ENCODE peak calls at places on chromosome 12, in seven cellular contexts. One of them, this sample, is unnamed. For H3K4me1, the result is how much of the 10 kb centered on the place peaks cover.

GRCh38 chr12:77214136-77214535 is 148.8 kb upstream of the E2F7 start:
- DNase-seq in neuronal stem cell: no peak
- DNase-seq in transverse colon: no peak
- DNase-seq in GM23248: peak
- DNase-seq in CD8-positive, alpha-beta memory T cell: no peak
- DNase-seq in tibial nerve: no peak
- DNase-seq in endodermal cell: no peak
- DNase-seq in this sample: no peak

GRCh38 chr12:130953783-130954543 is at the start of gene ADGRD1:
- DNase-seq in neuronal stem cell: no peak
- DNase-seq in transverse colon: peak
- DNase-seq in GM23248: peak
- DNase-seq in CD8-positive, alpha-beta memory T cell: no peak
- DNase-seq in tibial nerve: peak
- DNase-seq in endodermal cell: peak
- DNase-seq in this sample: peak

GRCh38 chr12:30794591-30795409 is 40.0 kb upstream of the CAPRIN2 start:
- DNase-seq in neuronal stem cell: peak
- DNase-seq in transverse colon: no peak
- DNase-seq in GM23248: peak
- DNase-seq in CD8-positive, alpha-beta memory T cell: no peak
- DNase-seq in tibial nerve: no peak
- DNase-seq in endodermal cell: no peak
- DNase-seq in this sample: no peak

GRCh38 chr12:4274396-4274959 is 916 bp downstream of the CCND2 start:
- DNase-seq in neuronal stem cell: no peak
- DNase-seq in transverse colon: no peak
- DNase-seq in GM23248: peak
- DNase-seq in CD8-positive, alpha-beta memory T cell: peak
- DNase-seq in tibial nerve: no peak
- DNase-seq in endodermal cell: peak
- DNase-seq in this sample: no peak

GRCh38 chr12:4626543-4626942 is 22.3 kb downstream of the AKAP3 start:
- DNase-seq in neuronal stem cell: no peak
- DNase-seq in transverse colon: no peak
- DNase-seq in GM23248: peak
- DNase-seq in CD8-positive, alpha-beta memory T cell: no peak
- DNase-seq in tibial nerve: no peak
- DNase-seq in endodermal cell: no peak
- DNase-seq in this sample: no peak

GRCh38 chr12:15858348-15858747 is 23.8 kb upstream of the STRAP start:
- DNase-seq in neuronal stem cell: no peak
- DNase-seq in transverse colon: no peak
- DNase-seq in GM23248: no peak
- DNase-seq in CD8-positive, alpha-beta memory T cell: no peak
- DNase-seq in tibial nerve: no peak
- DNase-seq in endodermal cell: peak
- DNase-seq in this sample: no peak

GRCh38 chr12:90510948-90511347 is 444.0 kb downstream of the CCER1 start:
- DNase-seq in neuronal stem cell: no peak
- DNase-seq in transverse colon: no peak
- DNase-seq in GM23248: peak
- DNase-seq in CD8-positive, alpha-beta memory T cell: no peak
- DNase-seq in tibial nerve: no peak
- DNase-seq in endodermal cell: no peak
- DNase-seq in this sample: no peak

GRCh38 chr12:1650954-1651353 is 21.9 kb downstream of the WNT5B start:
- DNase-seq in neuronal stem cell: no peak
- DNase-seq in transverse colon: no peak
- DNase-seq in GM23248: no peak
- DNase-seq in CD8-positive, alpha-beta memory T cell: no peak
- DNase-seq in tibial nerve: no peak
- DNase-seq in endodermal cell: no peak
- DNase-seq in this sample: no peak

GRCh38 chr12:85057370-85057963 is 21.3 kb downstream of the LRRIQ1 start:
- DNase-seq in neuronal stem cell: peak
- DNase-seq in transverse colon: peak
- DNase-seq in GM23248: peak
- DNase-seq in CD8-positive, alpha-beta memory T cell: peak
- DNase-seq in tibial nerve: no peak
- DNase-seq in endodermal cell: peak
- DNase-seq in this sample: no peak

GRCh38 chr12:112599871-112600270 is 181.1 kb downstream of the PTPN11 start:
- DNase-seq in neuronal stem cell: no peak
- DNase-seq in transverse colon: no peak
- DNase-seq in GM23248: peak
- DNase-seq in CD8-positive, alpha-beta memory T cell: no peak
- DNase-seq in tibial nerve: no peak
- DNase-seq in endodermal cell: no peak
- DNase-seq in this sample: no peak

GRCh38 chr12:53972722-53973092 is 219 bp upstream of the HOXC11 start:
- DNase-seq in neuronal stem cell: no peak
- DNase-seq in transverse colon: no peak
- DNase-seq in GM23248: no peak
- DNase-seq in CD8-positive, alpha-beta memory T cell: no peak
- DNase-seq in tibial nerve: no peak
- DNase-seq in endodermal cell: no peak
- DNase-seq in this sample: no peak

GRCh38 chr12:6977653-6978052 is 6.9 kb downstream of the EMG1 start:
- DNase-seq in neuronal stem cell: no peak
- DNase-seq in transverse colon: no peak
- DNase-seq in GM23248: no peak
- DNase-seq in CD8-positive, alpha-beta memory T cell: no peak
- DNase-seq in tibial nerve: no peak
- DNase-seq in endodermal cell: no peak
- DNase-seq in this sample: no peak

GRCh38 chr12:123032736-123033391 is 52.4 kb downstream of the ARL6IP4 start:
- DNase-seq in neuronal stem cell: no peak
- DNase-seq in transverse colon: no peak
- DNase-seq in GM23248: no peak
- DNase-seq in CD8-positive, alpha-beta memory T cell: no peak
- DNase-seq in tibial nerve: no peak
- DNase-seq in endodermal cell: no peak
- DNase-seq in this sample: no peak

GRCh38 chr12:2805146-2805525 is 7.3 kb upstream of the ITFG2 start:
- DNase-seq in neuronal stem cell: no peak
- DNase-seq in transverse colon: no peak
- DNase-seq in GM23248: no peak
- DNase-seq in CD8-positive, alpha-beta memory T cell: no peak
- DNase-seq in tibial nerve: no peak
- DNase-seq in endodermal cell: no peak
- DNase-seq in this sample: no peak

GRCh38 chr12:79168687-79169086 is 304.1 kb downstream of the SYT1 start:
- DNase-seq in neuronal stem cell: no peak
- DNase-seq in transverse colon: no peak
- DNase-seq in GM23248: no peak
- DNase-seq in CD8-positive, alpha-beta memory T cell: no peak
- DNase-seq in tibial nerve: no peak
- DNase-seq in endodermal cell: no peak
- DNase-seq in this sample: no peak

GRCh38 chr12:71166869-71167268 is 9.1 kb upstream of the TSPAN8 start:
- DNase-seq in neuronal stem cell: no peak
- DNase-seq in transverse colon: no peak
- DNase-seq in GM23248: no peak
- DNase-seq in CD8-positive, alpha-beta memory T cell: no peak
- DNase-seq in tibial nerve: no peak
- DNase-seq in endodermal cell: no peak
- DNase-seq in this sample: no peak

GRCh38 chr12:30515351-30515750 is 180.3 kb downstream of the IPO8 start:
- DNase-seq in neuronal stem cell: peak
- DNase-seq in transverse colon: no peak
- DNase-seq in GM23248: peak
- DNase-seq in CD8-positive, alpha-beta memory T cell: no peak
- DNase-seq in tibial nerve: no peak
- DNase-seq in endodermal cell: no peak
- DNase-seq in this sample: no peak

GRCh38 chr12:3772380-3772779 is 19.5 kb upstream of the CRACR2A start:
- DNase-seq in neuronal stem cell: no peak
- DNase-seq in transverse colon: no peak
- DNase-seq in GM23248: peak
- DNase-seq in CD8-positive, alpha-beta memory T cell: no peak
- DNase-seq in tibial nerve: no peak
- DNase-seq in endodermal cell: no peak
- DNase-seq in this sample: no peak

GRCh38 chr12:57603323-57603722 is 1.3 kb upstream of the DTX3 start:
- DNase-seq in neuronal stem cell: no peak
- DNase-seq in transverse colon: no peak
- DNase-seq in GM23248: no peak
- DNase-seq in CD8-positive, alpha-beta memory T cell: no peak
- DNase-seq in tibial nerve: no peak
- DNase-seq in endodermal cell: no peak
- DNase-seq in this sample: no peak

GRCh38 chr12:108806350-108806749 is 51.0 kb downstream of the SSH1 start:
- DNase-seq in neuronal stem cell: no peak
- DNase-seq in transverse colon: no peak
- DNase-seq in GM23248: peak
- DNase-seq in CD8-positive, alpha-beta memory T cell: no peak
- DNase-seq in tibial nerve: no peak
- DNase-seq in endodermal cell: no peak
- DNase-seq in this sample: no peak

GRCh38 chr12:93591137-93591868 is 18.8 kb downstream of the SOCS2 start:
- DNase-seq in neuronal stem cell: no peak
- DNase-seq in transverse colon: peak
- DNase-seq in GM23248: peak
- DNase-seq in CD8-positive, alpha-beta memory T cell: peak
- DNase-seq in tibial nerve: peak
- DNase-seq in endodermal cell: peak
- DNase-seq in this sample: peak

GRCh38 chr12:82756303-82756702 is 69.6 kb downstream of the TMTC2 start:
- DNase-seq in neuronal stem cell: no peak
- DNase-seq in transverse colon: no peak
- DNase-seq in GM23248: no peak
- DNase-seq in CD8-positive, alpha-beta memory T cell: no peak
- DNase-seq in tibial nerve: no peak
- DNase-seq in endodermal cell: peak
- DNase-seq in this sample: no peak

GRCh38 chr12:105671720-105672119 is 341.2 kb downstream of the C12orf75 start:
- DNase-seq in neuronal stem cell: no peak
- DNase-seq in transverse colon: no peak
- DNase-seq in GM23248: peak
- DNase-seq in CD8-positive, alpha-beta memory T cell: no peak
- DNase-seq in tibial nerve: no peak
- DNase-seq in endodermal cell: no peak
- DNase-seq in this sample: no peak

DNA sequence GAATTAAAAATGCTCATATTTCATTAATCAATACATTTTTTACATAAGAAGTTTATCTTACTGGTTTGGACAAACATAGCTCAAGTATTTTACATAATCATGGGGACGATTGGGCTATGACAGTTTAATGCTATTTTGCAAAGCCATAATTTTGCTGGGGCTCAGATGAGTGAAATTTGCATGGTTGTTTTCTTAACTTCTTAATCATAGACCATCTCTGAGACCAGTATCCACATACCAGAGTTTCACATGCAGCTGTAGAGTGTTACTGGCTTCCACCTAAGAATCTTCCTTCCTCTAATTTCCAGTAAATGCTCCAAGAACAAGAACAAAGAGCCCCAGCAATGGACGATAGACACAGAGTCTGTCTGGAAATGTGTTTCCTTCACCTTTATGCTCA is 303.0 kb upstream of the TMEM132C start:
- DNase-seq in neuronal stem cell: no peak
- DNase-seq in transverse colon: no peak
- DNase-seq in GM23248: no peak
- DNase-seq in CD8-positive, alpha-beta memory T cell: no peak
- DNase-seq in tibial nerve: no peak
- DNase-seq in endodermal cell: no peak
- DNase-seq in this sample: no peak
- H3K4me1 ChIP-seq in neuronal stem cell: under half
- H3K4me1 ChIP-seq in transverse colon: under half
- H3K4me1 ChIP-seq in GM23248: under half
- H3K4me1 ChIP-seq in CD8-positive, alpha-beta memory T cell: under half
- H3K4me1 ChIP-seq in tibial nerve: under half
- H3K4me1 ChIP-seq in endodermal cell: under half
- H3K4me1 ChIP-seq in this sample: under half

GRCh38 chr12:68469136-68469535 is 137.0 kb upstream of the MDM1 start:
- DNase-seq in neuronal stem cell: no peak
- DNase-seq in transverse colon: no peak
- DNase-seq in GM23248: no peak
- DNase-seq in CD8-positive, alpha-beta memory T cell: no peak
- DNase-seq in tibial nerve: no peak
- DNase-seq in endodermal cell: no peak
- DNase-seq in this sample: no peak
- H3K27ac ChIP-seq in neuronal stem cell: no peak
- H3K27ac ChIP-seq in transverse colon: no peak
- H3K27ac ChIP-seq in GM23248: no peak
- H3K27ac ChIP-seq in CD8-positive, alpha-beta memory T cell: no peak
- H3K27ac ChIP-seq in tibial nerve: no peak
- H3K27ac ChIP-seq in endodermal cell: no peak
- H3K27ac ChIP-seq in this sample: no peak

GRCh38 chr12:12887471-12887870 is 3.9 kb upstream of the GPRC5A start:
- DNase-seq in neuronal stem cell: no peak
- DNase-seq in transverse colon: no peak
- DNase-seq in GM23248: no peak
- DNase-seq in CD8-positive, alpha-beta memory T cell: no peak
- DNase-seq in tibial nerve: no peak
- DNase-seq in endodermal cell: no peak
- DNase-seq in this sample: no peak
- H3K4me1 ChIP-seq in neuronal stem cell: under half
- H3K4me1 ChIP-seq in transverse colon: under half
- H3K4me1 ChIP-seq in GM23248: under half
- H3K4me1 ChIP-seq in CD8-positive, alpha-beta memory T cell: under half
- H3K4me1 ChIP-seq in tibial nerve: under half
- H3K4me1 ChIP-seq in endodermal cell: under half
- H3K4me1 ChIP-seq in this sample: under half

DNA sequence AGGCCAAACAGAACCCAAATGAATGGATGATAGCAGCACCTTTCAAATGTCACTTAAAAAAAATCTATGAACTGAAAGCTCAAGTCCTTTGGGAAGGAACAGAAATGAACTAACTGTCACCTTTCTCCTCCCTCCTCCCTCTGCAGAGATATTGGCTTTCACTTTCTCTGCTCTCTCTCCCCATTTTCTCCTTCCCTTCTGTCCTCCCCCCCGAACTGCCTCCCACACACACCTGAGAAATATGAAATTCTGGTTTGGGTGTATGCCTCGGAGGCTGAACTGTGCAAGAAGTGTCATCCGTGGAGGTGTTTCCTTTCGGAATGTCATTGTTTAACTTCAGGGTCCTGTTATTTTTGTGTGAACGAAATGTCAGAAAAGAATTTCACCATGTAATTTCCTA is 87.8 kb downstream of the NEDD1 start:
- DNase-seq in neuronal stem cell: no peak
- DNase-seq in transverse colon: no peak
- DNase-seq in GM23248: no peak
- DNase-seq in CD8-positive, alpha-beta memory T cell: no peak
- DNase-seq in tibial nerve: no peak
- DNase-seq in endodermal cell: no peak
- DNase-seq in this sample: no peak
- H3K27ac ChIP-seq in neuronal stem cell: no peak
- H3K27ac ChIP-seq in transverse colon: no peak
- H3K27ac ChIP-seq in GM23248: no peak
- H3K27ac ChIP-seq in CD8-positive, alpha-beta memory T cell: no peak
- H3K27ac ChIP-seq in tibial nerve: no peak
- H3K27ac ChIP-seq in endodermal cell: no peak
- H3K27ac ChIP-seq in this sample: no peak

GRCh38 chr12:52541709-52542108 is 11.2 kb downstream of the KRT71 start:
- DNase-seq in neuronal stem cell: no peak
- DNase-seq in transverse colon: no peak
- DNase-seq in GM23248: no peak
- DNase-seq in CD8-positive, alpha-beta memory T cell: no peak
- DNase-seq in tibial nerve: no peak
- DNase-seq in endodermal cell: no peak
- DNase-seq in this sample: no peak
- H3K4me1 ChIP-seq in neuronal stem cell: under half
- H3K4me1 ChIP-seq in transverse colon: under half
- H3K4me1 ChIP-seq in GM23248: under half
- H3K4me1 ChIP-seq in CD8-positive, alpha-beta memory T cell: under half
- H3K4me1 ChIP-seq in tibial nerve: under half
- H3K4me1 ChIP-seq in endodermal cell: under half
- H3K4me1 ChIP-seq in this sample: under half

This sample was measured in uterus.